ENCODE peak calls at places on chromosome 22, in seven cellular contexts. Z is GM12878, R is HepG2, Q is GM12892, G is SK-N-SH, B is K562, S is H1. A is an unnamed sample.

GRCh38 chr22:46087336-46087690 is 63.0 kb upstream of the PPARA start:
- DNase-seq in Q (no peak), Z (no peak), B (no peak), S (no peak), R (no peak), G (no peak), A (no peak)

GRCh38 chr22:49881856-49882255 is 28.2 kb downstream of the ZBED4 start:
- DNase-seq in S (no peak), Q (no peak), R (no peak), G (no peak), B (no peak), Z (peak), A (no peak)

GRCh38 chr22:38258895-38259294 is 13.9 kb downstream of the TMEM184B start:
- DNase-seq in G (no peak), S (no peak), Q (no peak), B (no peak), R (no peak), Z (no peak), A (no peak)

GRCh38 chr22:30044369-30044768 is 35.9 kb upstream of the HORMAD2 start:
- DNase-seq in Q (no peak), B (no peak), R (peak), G (peak), Z (no peak), S (no peak), A (no peak)

GRCh38 chr22:38203090-38203810 is 1.5 kb downstream of the MAFF start:
- DNase-seq in G (peak), S (peak), R (peak), Q (no peak), B (no peak), Z (no peak), A (no peak)

GRCh38 chr22:50481440-50482106 is at the start of gene ADM2:
- DNase-seq in Q (no peak), S (peak), B (peak), R (peak), Z (no peak), G (peak), A (no peak)

GRCh38 chr22:33210129-33210784 is 152.1 kb upstream of the SYN3 start:
- DNase-seq in G (peak), S (peak), Q (peak), R (peak), B (peak), Z (no peak), A (peak)

GRCh38 chr22:30420401-30421178 is 5.0 kb upstream of the MTFP1 start:
- DNase-seq in S (no peak), Q (no peak), R (no peak), Z (no peak), B (no peak), G (no peak), A (no peak)

GRCh38 chr22:24506802-24507438 is 11.8 kb downstream of the UPB1 start:
- DNase-seq in Z (no peak), S (no peak), Q (no peak), B (no peak), R (peak), G (no peak), A (no peak)

GRCh38 chr22:36323182-36323854 is 64.4 kb downstream of the MYH9 start:
- DNase-seq in Q (no peak), S (no peak), G (no peak), B (no peak), Z (no peak), R (no peak), A (no peak)

GRCh38 chr22:33034753-33035152 is 23.4 kb downstream of the SYN3 start:
- DNase-seq in S (no peak), R (no peak), B (no peak), Z (no peak), G (no peak), Q (no peak), A (no peak)

GRCh38 chr22:27992294-27993165 is 73.5 kb upstream of the PITPNB start:
- DNase-seq in G (no peak), Z (no peak), Q (no peak), R (no peak), S (no peak), B (no peak), A (no peak)

GRCh38 chr22:37284807-37285355 is 2.6 kb downstream of the CYTH4 start:
- DNase-seq in G (no peak), Z (peak), Q (peak), B (no peak), S (no peak), R (no peak), A (peak)

GRCh38 chr22:38435010-38435409 is 20.0 kb downstream of the KCNJ4 start:
- DNase-seq in Q (no peak), R (no peak), Z (no peak), S (peak), G (no peak), B (no peak), A (no peak)

GRCh38 chr22:31343235-31344191 is 2.6 kb downstream of the PATZ1 start:
- DNase-seq in S (peak), R (no peak), B (no peak), Q (no peak), Z (no peak), G (peak), A (no peak)

GRCh38 chr22:47196493-47196849 is 434.0 kb downstream of the TBC1D22A start:
- DNase-seq in B (no peak), G (no peak), S (no peak), Q (no peak), R (no peak), Z (no peak), A (no peak)

GRCh38 chr22:29879738-29880137 is 3.2 kb upstream of the MTMR3 start:
- DNase-seq in B (peak), Q (no peak), R (no peak), S (peak), G (peak), Z (no peak), A (no peak)

GRCh38 chr22:35894937-35895708 is 133.5 kb downstream of the RBFOX2 start:
- DNase-seq in B (no peak), R (no peak), S (no peak), G (peak), Q (no peak), Z (no peak), A (no peak)

DNA sequence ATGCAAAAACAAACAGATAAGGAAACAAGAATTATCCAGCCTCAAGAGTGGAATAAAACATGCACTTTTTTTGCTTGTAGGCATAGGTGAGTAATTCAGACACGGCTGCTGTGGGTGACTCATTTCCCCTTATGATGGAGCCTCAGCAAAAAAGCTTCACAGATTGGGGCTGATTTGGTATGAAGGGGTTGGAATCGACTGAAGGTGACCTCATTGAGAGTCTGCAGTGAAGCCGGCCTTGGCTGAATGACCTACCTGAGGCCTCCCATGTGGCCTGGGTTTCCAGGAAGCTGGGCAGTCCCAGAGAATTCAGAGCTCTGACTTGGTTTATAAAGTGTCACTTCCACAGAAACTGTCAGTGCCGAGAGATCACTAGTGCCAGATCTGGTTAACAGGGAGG is 34.2 kb upstream of the VPREB1 start:
- DNase-seq in Q (no peak), Z (no peak), R (no peak), B (no peak), S (no peak), G (no peak), A (no peak)
- TF ChIP-seq TAF1 in Q (no peak), Z (no peak), R (no peak), B (no peak), S (no peak), G (no peak), A (no peak)

GRCh38 chr22:39558254-39558727 is 12.3 kb upstream of the CACNA1I start:
- DNase-seq in G (peak), B (no peak), Q (no peak), S (no peak), Z (no peak), R (no peak), A (no peak)

GRCh38 chr22:39560127-39560526 is 10.4 kb upstream of the CACNA1I start:
- DNase-seq in Z (no peak), Q (no peak), S (no peak), G (no peak), R (no peak), B (no peak), A (no peak)

GRCh38 chr22:39556970-39557811 is 13.4 kb upstream of the CACNA1I start:
- DNase-seq in S (no peak), G (peak), Z (no peak), Q (no peak), R (no peak), B (peak), A (no peak)

GRCh38 chr22:39558950-39559349 is 11.6 kb upstream of the CACNA1I start:
- DNase-seq in B (no peak), S (no peak), Q (no peak), G (no peak), Z (no peak), R (no peak), A (no peak)

GRCh38 chr22:39559456-39560105 is 11.0 kb upstream of the CACNA1I start:
- DNase-seq in Q (no peak), G (peak), S (peak), B (peak), R (no peak), Z (no peak), A (no peak)
- TF ChIP-seq TAF1 in Q (no peak), G (no peak), S (no peak), B (no peak), R (no peak), Z (no peak), A (no peak)

GRCh38 chr22:41687901-41688364 is 734 bp downstream of the SNU13 start:
- DNase-seq in G (peak), B (peak), Q (no peak), Z (no peak), S (no peak), R (no peak), A (no peak)
- TF ChIP-seq TAF1 in G (no peak), B (no peak), Q (no peak), Z (no peak), S (no peak), R (no peak), A (no peak)

DNA sequence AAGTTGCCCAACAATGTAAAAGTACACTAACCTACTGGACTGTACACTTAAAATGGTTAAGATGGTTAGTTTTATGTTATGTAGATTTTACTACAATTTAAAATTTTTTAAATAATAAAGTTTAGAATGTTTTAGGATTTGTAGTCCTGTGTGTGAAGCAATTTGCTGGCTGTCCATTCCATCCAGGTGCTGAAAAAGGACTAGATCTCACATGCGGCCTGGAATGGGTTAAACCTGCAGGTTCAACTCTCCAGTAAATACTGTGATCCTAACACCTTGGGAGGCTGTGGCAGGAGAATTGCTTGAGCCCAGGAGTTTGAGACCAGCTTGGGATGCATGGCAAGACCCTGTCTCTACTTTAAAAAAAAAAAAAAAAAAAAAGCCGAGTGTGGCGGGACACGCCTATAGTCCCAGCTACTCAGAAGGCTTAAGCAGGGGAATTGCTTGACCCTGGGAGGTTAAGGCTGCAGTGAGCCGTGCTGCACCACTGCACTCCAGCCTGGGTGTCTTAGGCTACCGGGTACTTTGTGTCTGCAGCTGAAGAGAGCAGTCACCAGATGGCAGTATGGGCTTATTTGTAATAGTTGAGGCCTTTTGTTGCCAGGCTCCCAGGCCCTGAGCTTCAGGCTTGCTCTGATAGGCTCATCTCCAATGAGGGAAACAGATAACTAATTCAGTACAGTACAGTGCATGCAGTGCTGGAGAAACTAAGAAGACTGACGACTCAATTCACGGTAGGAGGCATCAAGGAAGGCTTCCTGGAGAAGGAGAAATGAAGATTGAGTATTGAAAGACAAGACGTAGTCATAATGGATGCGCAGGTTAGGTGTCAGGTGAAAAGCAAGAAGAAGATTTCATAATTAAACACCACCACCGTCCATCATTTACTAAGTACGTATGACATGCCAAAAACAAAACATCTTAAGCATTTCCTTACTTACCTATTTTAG is 64.7 kb upstream of the ASPHD2 start:
- DNase-seq in R (peak), G (peak), Z (peak), Q (peak), S (peak), B (peak), A (peak)
- TF ChIP-seq TAF1 in R (no peak), G (no peak), Z (no peak), Q (no peak), S (no peak), B (no peak), A (no peak)

A was measured in GM12891.